ENCODE peak calls at places on chromosome 1, in five cellular contexts. S is heart left ventricle, H is putamen, Z is amygdala, F is small intestine. D is an unnamed sample.

GRCh38 chr1:59071289-59071688 is 225.6 kb upstream of the FGGY start:
- DNase-seq in H (no peak), Z (no peak), S (no peak), F (peak; percentile 57), D (no peak)

GRCh38 chr1:79899914-79900313 is 893.4 kb upstream of the ADGRL4 start:
- DNase-seq in F (no peak), S (no peak), H (no peak), Z (no peak), D (no peak)

GRCh38 chr1:45499415-45499769 is 481 bp downstream of the CCDC163 start:
- DNase-seq in F (no peak), S (no peak), H (no peak), Z (no peak), D (no peak)

GRCh38 chr1:3660704-3661103 is 8.4 kb downstream of the TP73 start:
- DNase-seq in F (no peak), S (no peak), H (no peak), Z (no peak), D (no peak)

GRCh38 chr1:183365676-183366075 is 52.5 kb downstream of the NMNAT2 start:
- DNase-seq in S (no peak), Z (no peak), F (no peak), H (no peak), D (no peak)

GRCh38 chr1:166884040-166884642 is 8.1 kb upstream of the TADA1 start:
- DNase-seq in H (peak; percentile 32), F (peak; percentile 39), S (peak; percentile 36), Z (no peak), D (no peak)

GRCh38 chr1:54474500-54475235 is 68.5 kb upstream of the SSBP3 start:
- DNase-seq in F (no peak), S (peak; percentile 33), Z (no peak), H (no peak), D (no peak)

GRCh38 chr1:225658041-225658440 is 5.1 kb upstream of the ENAH start:
- DNase-seq in F (no peak), Z (no peak), H (no peak), S (no peak), D (no peak)

GRCh38 chr1:236396665-236397043 is 2.6 kb downstream of the EDARADD start:
- DNase-seq in Z (no peak), H (no peak), F (no peak), S (no peak), D (no peak)

GRCh38 chr1:156641761-156642264 is at the start of gene BCAN:
- DNase-seq in Z (no peak), S (peak; percentile 41), F (no peak), H (peak; percentile 69), D (no peak)

GRCh38 chr1:211386931-211387330 is 60.3 kb downstream of the TRAF5 start:
- DNase-seq in S (no peak), F (no peak), Z (no peak), H (no peak), D (no peak)